ENCODE peak calls at places on chromosome 7, in seven cellular contexts. T is spleen, C is mucosa of descending colon, Z is A549, Q is astrocyte of the spinal cord, E is PC-3, X is sigmoid colon. U is an unnamed sample.

GRCh38 chr7:152462995-152463713 is 27.4 kb upstream of the KMT2C start:
- DNase-seq in C (no peak), Q (peak), T (no peak), E (peak), Z (no peak), X (no peak), U (peak)

GRCh38 chr7:234041-234711 is 41.8 kb downstream of the FAM20C start:
- DNase-seq in T (no peak), Z (no peak), Q (peak), E (no peak), X (peak), C (no peak), U (no peak)

GRCh38 chr7:134378562-134378961 is 61.8 kb upstream of the SLC35B4 start:
- DNase-seq in Q (no peak), T (no peak), E (no peak), C (no peak), Z (no peak), X (no peak), U (no peak)

GRCh38 chr7:127771707-127772106 is 119.7 kb downstream of the SND1 start:
- DNase-seq in E (no peak), C (no peak), T (no peak), Z (no peak), X (no peak), Q (no peak), U (no peak)

GRCh38 chr7:137120690-137121089 is 222.8 kb downstream of the PTN start:
- DNase-seq in X (no peak), E (peak), C (no peak), Q (no peak), T (no peak), Z (no peak), U (no peak)

GRCh38 chr7:151509670-151510333 is 9.9 kb downstream of the RHEB start:
- DNase-seq in X (no peak), T (no peak), C (no peak), Z (no peak), E (no peak), Q (no peak), U (no peak)

GRCh38 chr7:82704121-82704520 is 260.5 kb upstream of the CACNA2D1 start:
- DNase-seq in C (no peak), Z (no peak), X (no peak), Q (no peak), T (no peak), E (no peak), U (no peak)

GRCh38 chr7:135168001-135168400 is 2.5 kb downstream of the CYREN start:
- DNase-seq in E (no peak), X (no peak), T (peak), Z (no peak), Q (no peak), C (no peak), U (no peak)

GRCh38 chr7:8413600-8413999 is 19.8 kb upstream of the NXPH1 start:
- DNase-seq in T (no peak), X (no peak), C (no peak), Z (no peak), E (no peak), Q (no peak), U (no peak)

GRCh38 chr7:47337531-47337930 is 244.4 kb downstream of the TNS3 start:
- DNase-seq in Z (no peak), T (peak), Q (no peak), E (no peak), C (no peak), X (no peak), U (peak)

GRCh38 chr7:55964802-55965470 is 551 bp downstream of the NIPSNAP2 start:
- DNase-seq in Q (peak), E (peak), T (peak), X (peak), Z (peak), C (peak), U (peak)

DNA sequence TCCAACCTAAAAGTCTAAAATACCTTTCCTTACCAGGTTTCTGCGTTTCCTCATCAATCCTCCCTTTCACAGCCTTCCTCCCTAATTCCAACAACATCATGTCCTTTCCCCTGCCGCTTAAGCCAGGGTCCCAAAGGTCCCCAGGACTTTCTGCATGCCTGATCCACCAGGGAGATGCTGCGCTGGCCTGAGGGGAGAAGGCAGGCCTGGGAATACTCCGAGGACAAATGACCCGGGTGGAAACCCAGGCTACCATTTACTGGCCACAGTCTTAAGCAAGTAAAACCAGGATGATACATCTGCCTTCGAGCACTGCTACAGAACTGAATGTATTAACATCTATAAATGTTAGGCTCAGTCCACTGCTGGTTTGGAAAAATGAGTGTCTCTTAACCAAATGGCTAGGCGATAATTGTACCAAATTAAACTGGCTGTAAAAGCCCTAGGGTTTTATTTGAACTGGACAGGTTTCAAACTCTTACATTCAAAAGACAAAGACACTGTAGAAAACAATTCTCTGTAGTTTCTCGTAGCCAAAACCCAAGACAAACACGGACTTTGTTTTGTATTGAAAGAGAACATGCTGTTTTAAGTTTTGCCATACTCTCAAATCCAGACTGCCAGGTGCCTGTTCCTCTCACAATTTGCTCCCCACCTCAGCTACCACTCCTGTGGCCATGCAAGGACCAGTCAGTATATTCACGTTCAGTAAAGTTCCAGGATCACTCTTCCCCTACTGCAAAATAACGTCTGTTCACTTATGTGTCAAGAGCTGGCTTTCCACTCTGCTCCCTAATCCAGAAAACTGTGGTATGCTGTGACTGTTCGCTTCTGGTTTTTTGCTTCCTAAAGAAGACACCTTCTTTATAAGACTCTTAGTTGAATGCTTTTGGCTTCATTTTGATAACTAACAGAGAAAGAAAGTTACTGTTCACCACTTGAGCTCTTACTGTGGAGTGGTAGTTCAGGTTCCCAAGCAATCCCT is 145.7 kb downstream of the RNF216 start:
- DNase-seq in Q (no peak), Z (no peak), C (no peak), X (no peak), E (no peak), T (peak), U (peak)
- H3K4me3 ChIP-seq in Q (no peak), Z (no peak), C (no peak), X (no peak), E (no peak), T (no peak), U (no peak)

GRCh38 chr7:66140924-66141323 is 26.3 kb downstream of the CRCP start:
- DNase-seq in E (peak), Q (peak), T (no peak), X (peak), C (no peak), Z (no peak), U (peak)
- TF ChIP-seq CTCF in E (peak), Q (peak), T (peak), X (no peak), C (no peak), Z (peak), U (peak)

DNA sequence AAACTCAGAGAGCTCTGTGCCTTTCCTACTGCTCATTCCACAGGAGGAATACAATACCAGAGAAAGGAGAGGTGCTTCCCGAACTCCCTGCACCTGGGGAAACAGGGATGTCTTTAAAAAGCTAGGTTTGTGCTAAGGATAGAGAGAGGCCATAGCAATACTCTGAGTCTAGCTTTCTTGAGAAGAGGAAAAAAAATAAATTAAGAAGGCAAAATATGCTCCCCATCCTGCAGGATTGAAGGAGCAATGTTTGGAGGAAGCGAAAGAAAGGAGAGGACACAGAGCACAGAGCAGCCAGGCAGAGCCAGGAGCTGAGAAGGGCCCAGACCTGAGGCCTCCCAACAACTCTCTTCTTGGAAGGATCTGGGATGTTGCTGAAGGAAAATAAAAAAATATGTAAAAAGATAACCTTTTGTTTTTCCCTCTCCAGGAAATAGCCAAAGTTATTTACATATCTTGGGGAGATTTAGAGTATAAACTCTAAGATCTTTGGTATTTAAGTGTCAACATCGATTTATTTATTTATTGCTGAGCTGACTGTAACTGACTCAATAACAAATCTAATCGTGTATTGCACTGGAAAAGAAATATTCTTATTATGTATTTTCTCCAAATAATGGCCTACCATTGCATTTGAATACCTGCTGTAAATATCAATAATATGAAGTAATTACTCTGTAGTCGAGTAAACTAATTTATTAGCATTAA is 1.6 kb upstream of the HOXA11 start:
- DNase-seq in Q (no peak), C (peak), T (peak), Z (no peak), E (no peak), X (peak), U (no peak)
- H3K4me3 ChIP-seq in Q (no peak), C (no peak), T (no peak), Z (no peak), E (peak), X (peak), U (no peak)

GRCh38 chr7:150404785-150405583 is 25.9 kb downstream of the ZNF775 start:
- DNase-seq in Z (peak), Q (peak), X (peak), E (peak), T (peak), C (peak), U (peak)
- TF ChIP-seq CTCF in Z (peak), Q (no peak), X (no peak), E (peak), T (no peak), C (no peak), U (no peak)

GRCh38 chr7:40810274-40810673 is 675.5 kb downstream of the SUGCT start:
- DNase-seq in Z (no peak), T (no peak), Q (no peak), E (no peak), X (no peak), C (no peak), U (peak)
- H3K4me3 ChIP-seq in Z (no peak), T (no peak), Q (no peak), E (no peak), X (no peak), C (no peak), U (no peak)

GRCh38 chr7:155191901-155192478 is 105.7 kb upstream of the INSIG1 start:
- DNase-seq in T (no peak), X (no peak), E (peak), C (no peak), Q (no peak), Z (no peak), U (no peak)

GRCh38 chr7:155192961-155193640 is 104.6 kb upstream of the INSIG1 start:
- DNase-seq in C (no peak), E (no peak), Q (no peak), Z (no peak), X (peak), T (no peak), U (no peak)

GRCh38 chr7:155189600-155189989 is 108.1 kb upstream of the INSIG1 start:
- DNase-seq in E (no peak), Q (no peak), Z (no peak), C (no peak), T (no peak), X (no peak), U (no peak)

GRCh38 chr7:155188821-155189599 is 108.7 kb upstream of the INSIG1 start:
- DNase-seq in Z (no peak), C (no peak), Q (no peak), E (no peak), X (peak), T (no peak), U (peak)

GRCh38 chr7:155190608-155191536 is 106.8 kb upstream of the INSIG1 start:
- DNase-seq in Q (no peak), E (peak), C (no peak), X (no peak), T (peak), Z (peak), U (no peak)
- TF ChIP-seq CTCF in Q (peak), E (peak), C (peak), X (peak), T (peak), Z (peak), U (peak)

U was measured in fibroblast of mammary gland.